ENCODE peak calls at places on chromosome 12, in four cellular contexts. Q is stomach, C is heart left ventricle, J is H9. K is an unnamed sample.
A peak's percentile ranks its signal among the peaks of the same experiment; 100 is the strongest.

GRCh38 chr12:24596768-24597388 is 352.0 kb downstream of the BCAT1 start:
- DNase-seq in Q (no peak), C (no peak), J (no peak), K (no peak)

GRCh38 chr12:103745962-103746361 is 95.1 kb downstream of the NT5DC3 start:
- DNase-seq in C (no peak), Q (no peak), J (peak; percentile 83), K (no peak)

GRCh38 chr12:45122776-45123380 is 72.0 kb upstream of the DBX2 start:
- DNase-seq in C (no peak), J (no peak), Q (no peak), K (no peak)

GRCh38 chr12:11584213-11584855 is 65.1 kb upstream of the ETV6 start:
- DNase-seq in C (no peak), Q (no peak), J (no peak), K (no peak)

GRCh38 chr12:64083285-64084210 is 138.5 kb downstream of the KICS2 start:
- DNase-seq in C (peak; percentile 85), J (no peak), Q (peak; percentile 87), K (no peak)

GRCh38 chr12:57845478-57846284 is 848 bp downstream of the CTDSP2 start:
- DNase-seq in Q (peak; percentile 82), C (peak; percentile 81), J (peak; percentile 77), K (peak; percentile 54)

GRCh38 chr12:4645023-4645422 is 3.8 kb downstream of the AKAP3 start:
- DNase-seq in J (no peak), C (no peak), Q (no peak), K (no peak)

GRCh38 chr12:31491819-31492598 is 98.9 kb downstream of the DENND5B start:
- DNase-seq in C (no peak), Q (no peak), J (no peak), K (no peak)

GRCh38 chr12:119758695-119759094 is 90.8 kb downstream of the PRKAB1 start:
- DNase-seq in J (no peak), C (no peak), Q (no peak), K (no peak)

GRCh38 chr12:26938660-26939185 is 453 bp downstream of the FGFR1OP2 start:
- DNase-seq in Q (peak; percentile 38), C (no peak), J (no peak), K (no peak)

GRCh38 chr12:121823101-121823726 is 19.4 kb downstream of the SETD1B start:
- DNase-seq in C (no peak), J (peak; percentile 47), Q (no peak), K (peak; percentile 29)

GRCh38 chr12:19421503-19422282 is 17.6 kb upstream of the AEBP2 start:
- DNase-seq in Q (no peak), C (no peak), J (peak; percentile 14), K (no peak)

GRCh38 chr12:18754118-18754707 is 16.3 kb downstream of the CAPZA3 start:
- DNase-seq in C (peak; percentile 25), J (no peak), Q (no peak), K (no peak)

GRCh38 chr12:52353766-52354165 is 13.5 kb downstream of the KRT85 start:
- DNase-seq in Q (no peak), C (no peak), J (no peak), K (no peak)

GRCh38 chr12:57983150-57983857 is 41.9 kb downstream of the ATP23 start:
- DNase-seq in J (no peak), Q (no peak), C (no peak), K (no peak)

GRCh38 chr12:98066251-98066650 is 449.1 kb upstream of the TMPO start:
- DNase-seq in J (no peak), C (no peak), Q (no peak), K (no peak)

GRCh38 chr12:47717046-47717442 is 8.2 kb downstream of the ENDOU start:
- DNase-seq in C (no peak), J (no peak), Q (no peak), K (no peak)

GRCh38 chr12:90129369-90130030 is 420.9 kb upstream of the ATP2B1 start:
- DNase-seq in Q (no peak), J (no peak), C (no peak), K (no peak)

GRCh38 chr12:90126125-90126524 is 417.5 kb upstream of the ATP2B1 start:
- DNase-seq in J (no peak), Q (no peak), C (no peak), K (no peak)

GRCh38 chr12:90124914-90125313 is 416.3 kb upstream of the ATP2B1 start:
- DNase-seq in J (no peak), C (no peak), Q (no peak), K (no peak)

GRCh38 chr12:90124289-90124688 is 415.7 kb upstream of the ATP2B1 start:
- DNase-seq in J (no peak), Q (no peak), C (no peak), K (no peak)

DNA sequence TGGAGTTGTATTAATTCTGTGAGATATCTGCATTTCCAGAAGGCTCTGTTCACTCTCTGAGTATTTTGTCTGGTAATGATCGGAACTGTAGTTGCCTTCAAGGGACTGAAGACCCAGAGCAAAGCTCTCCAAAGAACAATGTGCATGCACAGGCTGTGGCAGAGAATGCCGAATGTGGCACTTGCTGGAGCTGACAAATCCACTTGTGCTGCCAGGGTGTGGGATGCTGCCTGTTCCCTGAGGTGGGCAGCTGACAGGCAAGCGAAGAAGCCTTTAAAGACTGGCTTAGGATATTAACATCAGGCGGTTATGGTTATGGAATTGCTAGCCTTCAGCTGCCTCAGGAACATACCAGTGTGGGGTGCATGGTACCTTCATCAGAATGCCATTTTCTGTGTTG is 419.9 kb upstream of the ATP2B1 start:
- DNase-seq in Q (no peak), J (no peak), C (no peak), K (no peak)
- TF ChIP-seq CTCF in Q (no peak), J (no peak), C (no peak), K (no peak)

DNA sequence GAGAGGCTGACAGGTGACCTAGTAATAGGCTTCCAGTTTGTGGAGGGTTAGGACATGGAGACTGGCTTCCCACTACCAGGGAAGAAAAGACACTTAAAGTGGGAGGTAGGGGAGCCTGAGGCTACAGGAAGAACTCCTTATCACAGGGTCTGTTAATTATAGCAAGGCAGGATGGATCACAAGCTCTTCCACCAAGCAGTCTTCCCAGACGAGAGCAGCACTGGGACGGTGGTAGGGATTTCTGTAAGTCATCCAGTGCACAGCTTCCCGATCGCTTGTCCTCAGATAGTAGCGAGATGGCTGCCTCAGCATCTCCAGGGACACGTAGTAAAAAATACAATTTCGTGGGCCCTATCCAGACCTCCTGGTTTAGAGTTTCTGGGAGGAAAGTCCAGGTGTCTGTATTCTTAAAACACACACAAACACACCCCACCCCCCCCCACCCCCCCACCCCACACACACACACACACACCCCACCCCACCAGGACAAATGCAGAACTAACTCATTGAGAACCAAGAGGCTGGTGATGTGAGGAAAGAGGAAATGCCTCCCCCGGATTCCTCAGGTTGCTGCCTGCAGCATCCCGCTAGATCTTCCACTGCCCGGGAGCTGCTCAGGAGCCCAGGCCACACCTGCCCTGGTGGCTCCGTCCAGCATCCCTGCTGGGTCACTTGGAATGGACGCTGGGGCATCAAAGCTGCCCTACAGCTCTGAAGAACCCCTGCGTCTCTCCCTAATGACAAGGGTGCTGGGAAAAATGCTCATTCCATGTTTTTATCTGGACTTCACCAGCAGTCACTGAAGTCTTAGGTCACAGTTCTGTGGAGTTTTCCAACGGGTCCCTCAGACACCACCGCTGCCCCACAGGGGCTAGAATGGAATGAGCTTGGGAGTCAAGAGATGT is 307.2 kb downstream of the CACNA1C start:
- DNase-seq in J (no peak), Q (no peak), C (no peak), K (no peak)
- H3K27ac ChIP-seq in J (no peak overlapping the region), Q (peak overlapping the region; percentile 53), C (peak overlapping the region; percentile 76), K (no peak overlapping the region)

GRCh38 chr12:106106129-106106566 is 32.6 kb downstream of the NUAK1 start:
- DNase-seq in Q (no peak), C (no peak), J (no peak), K (no peak)

GRCh38 chr12:106109168-106109910 is 29.4 kb downstream of the NUAK1 start:
- DNase-seq in C (no peak), J (no peak), Q (no peak), K (no peak)

GRCh38 chr12:106106892-106107291 is 31.9 kb downstream of the NUAK1 start:
- DNase-seq in Q (no peak), J (no peak), C (no peak), K (no peak)

GRCh38 chr12:106107566-106107965 is 31.2 kb downstream of the NUAK1 start:
- DNase-seq in J (no peak), C (no peak), Q (no peak), K (no peak)

GRCh38 chr12:106108187-106108816 is 30.5 kb downstream of the NUAK1 start:
- DNase-seq in Q (no peak), C (no peak), J (peak; percentile 83), K (no peak)
- TF ChIP-seq CTCF in Q (no peak), C (no peak), J (no peak), K (no peak)

GRCh38 chr12:77947746-77948145 is 117.1 kb downstream of the NAV3 start:
- DNase-seq in Q (no peak), C (no peak), J (no peak), K (no peak)
- H3K27ac ChIP-seq in Q (no peak overlapping the region), C (no peak overlapping the region), J (no peak overlapping the region), K (no peak overlapping the region)

K was measured in CD8-positive, alpha-beta T cell.